ENCODE peak calls at places on chromosomes 4 and X, in seven cellular contexts. O is HCT116, R is PC-3, Q is hepatocyte, A is GM23248, H is MM.1S, B is OCI-LY7. G is an unnamed sample.

GRCh38 chr4:41256131-41256739 is 493 bp upstream of the UCHL1 start:
- DNase-seq in O (no peak), Q (no peak), H (no peak), R (no peak), A (peak), B (peak), G (peak)

GRCh38 chr4:28391877-28392276 is 1531.2 kb downstream of the STIM2 start:
- DNase-seq in R (no peak), B (no peak), O (no peak), Q (no peak), H (no peak), A (peak), G (no peak)

GRCh38 chrX:120672389-120672788 is 42.5 kb upstream of the C1GALT1C1 start:
- DNase-seq in O (peak), A (peak), Q (peak), R (peak), B (no peak), H (no peak), G (no peak)

GRCh38 chr4:20544645-20545044 is 155.6 kb upstream of the PACRGL start:
- DNase-seq in B (peak), Q (peak), H (peak), R (peak), O (peak), A (peak), G (peak)

GRCh38 chr4:80071643-80072606 is 1.1 kb downstream of the ANTXR2 start:
- DNase-seq in H (no peak), A (peak), B (no peak), Q (peak), O (no peak), R (peak), G (peak)

GRCh38 chr4:130563185-130563890 is 1467.4 kb downstream of the C4orf33 start:
- DNase-seq in Q (peak), B (no peak), O (peak), H (peak), R (peak), A (peak), G (peak)

GRCh38 chr4:26116057-26116456 is 202.0 kb downstream of the SMIM20 start:
- DNase-seq in O (no peak), A (no peak), Q (peak), H (no peak), R (peak), B (no peak), G (no peak)

GRCh38 chrX:75303795-75304194 is 29.9 kb downstream of the UPRT start:
- DNase-seq in A (peak), R (no peak), O (no peak), Q (no peak), B (no peak), H (no peak), G (no peak)

GRCh38 chrX:8738588-8739189 is 6.8 kb upstream of the ANOS1 start:
- DNase-seq in O (no peak), H (peak), A (peak), Q (peak), R (peak), B (peak), G (peak)

GRCh38 chr4:55159851-55160250 is 34.5 kb upstream of the KDR start:
- DNase-seq in A (no peak), O (no peak), Q (no peak), B (no peak), R (no peak), H (no peak), G (no peak)

GRCh38 chr4:3343358-3343757 is 50.5 kb downstream of the RGS12 start:
- DNase-seq in Q (no peak), O (no peak), A (no peak), B (no peak), R (no peak), H (no peak), G (no peak)

GRCh38 chrX:153908219-153908875 is 3.9 kb downstream of the AVPR2 start:
- DNase-seq in B (no peak), H (no peak), Q (no peak), O (no peak), R (no peak), A (no peak), G (no peak)

GRCh38 chr4:23516719-23517118 is 373.1 kb downstream of the PPARGC1A start:
- DNase-seq in Q (no peak), B (no peak), H (no peak), A (no peak), R (no peak), O (no peak), G (no peak)

GRCh38 chr4:133287396-133287795 is 138.3 kb downstream of the PCDH10 start:
- DNase-seq in B (no peak), H (no peak), Q (no peak), R (no peak), A (no peak), O (no peak), G (no peak)

GRCh38 chr4:22500831-22501714 is 14.8 kb downstream of the ADGRA3 start:
- DNase-seq in H (no peak), B (no peak), A (peak), R (peak), Q (peak), O (peak), G (no peak)

GRCh38 chrX:42686706-42687105 is 91.3 kb downstream of the PPP1R2C start:
- DNase-seq in Q (no peak), A (peak), B (no peak), H (no peak), R (no peak), O (no peak), G (no peak)

GRCh38 chrX:3271485-3272186 is 74.8 kb downstream of the MXRA5 start:
- DNase-seq in A (peak), R (peak), B (no peak), Q (peak), O (no peak), H (no peak), G (no peak)

GRCh38 chr4:109113511-109113910 is 188.9 kb downstream of the COL25A1 start:
- DNase-seq in Q (no peak), H (no peak), A (peak), O (no peak), R (no peak), B (no peak), G (no peak)

GRCh38 chr4:82499705-82500104 is 62.1 kb downstream of the TMEM150C start:
- DNase-seq in H (no peak), Q (no peak), R (no peak), O (no peak), A (no peak), B (no peak), G (no peak)

GRCh38 chr4:15655223-15656037 is at the start of gene FBXL5:
- DNase-seq in R (peak), B (peak), H (peak), A (peak), O (no peak), Q (peak), G (peak)

GRCh38 chrX:119784747-119785446 is 6.5 kb downstream of the RPL39 start:
- DNase-seq in R (peak), H (peak), B (peak), Q (no peak), A (peak), O (no peak), G (peak)

GRCh38 chrX:12901486-12901885 is 4.9 kb upstream of the TLR8 start:
- DNase-seq in Q (peak), O (peak), A (peak), R (peak), B (peak), H (peak), G (peak)

GRCh38 chr4:1326751-1327525 is 20.1 kb upstream of the UVSSA start:
- DNase-seq in R (no peak), H (no peak), O (no peak), A (no peak), Q (no peak), B (no peak), G (no peak)

GRCh38 chr4:140800686-140801085 is 44.5 kb upstream of the TBC1D9 start:
- DNase-seq in R (no peak), B (peak), A (no peak), O (no peak), Q (no peak), H (no peak), G (no peak)

GRCh38 chr4:112652216-112652615 is 15.3 kb downstream of the LARP7 start:
- DNase-seq in R (no peak), A (no peak), O (no peak), H (no peak), B (no peak), Q (no peak), G (peak)

GRCh38 chrX:55451125-55451524 is 802 bp upstream of the MAGEH1 start:
- DNase-seq in A (peak), O (no peak), Q (no peak), H (no peak), B (no peak), R (no peak), G (no peak)

GRCh38 chr4:184648220-184649025 is 824 bp downstream of the CASP3 start:
- DNase-seq in R (peak), O (no peak), H (peak), B (peak), Q (peak), A (peak), G (peak)

GRCh38 chr4:82561745-82562552 is at the start of gene TMEM150C:
- DNase-seq in Q (peak), A (peak), H (no peak), O (no peak), B (no peak), R (peak), G (peak)

GRCh38 chr4:169029947-169030346 is 19.9 kb upstream of the CBR4 start:
- DNase-seq in O (no peak), R (no peak), Q (no peak), H (no peak), A (no peak), B (no peak), G (no peak)
- TF ChIP-seq EZH2phosphoT487 in O (no peak), R (no peak), Q (no peak), H (no peak), A (no peak), B (no peak), G (no peak)

DNA sequence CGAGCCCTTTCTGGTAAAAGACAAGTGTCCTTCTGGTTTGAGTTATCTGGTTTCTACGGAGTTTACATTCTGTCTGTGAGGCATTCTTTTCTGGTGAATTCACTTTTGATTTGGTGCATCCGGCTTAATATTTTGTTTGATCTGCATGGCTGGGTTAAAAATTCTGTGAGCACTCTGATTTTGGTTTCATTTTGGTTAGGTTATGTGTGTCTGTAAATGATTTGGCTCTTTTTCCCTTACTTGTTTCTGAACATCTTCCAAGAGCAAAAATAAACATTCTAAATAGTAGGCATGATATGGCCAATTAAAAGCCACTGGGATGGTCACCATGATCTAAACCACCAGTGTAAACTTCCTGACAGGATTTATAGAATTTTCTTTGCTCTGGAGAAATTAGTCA is 85.7 kb upstream of the PTPN13 start:
- DNase-seq in O (no peak), R (peak), Q (no peak), A (peak), H (no peak), B (no peak), G (no peak)
- H3K4me2 ChIP-seq in O (no peak), R (peak), Q (peak), A (peak), H (peak), B (no peak), G (no peak)

GRCh38 chr4:183337349-183337748 is 15.1 kb upstream of the CLDN24 start:
- DNase-seq in Q (no peak), B (no peak), H (no peak), O (no peak), A (no peak), R (no peak), G (no peak)
- H2AFZ ChIP-seq in Q (no peak), B (no peak), H (no peak), O (peak), A (no peak), R (no peak), G (no peak)

DNA sequence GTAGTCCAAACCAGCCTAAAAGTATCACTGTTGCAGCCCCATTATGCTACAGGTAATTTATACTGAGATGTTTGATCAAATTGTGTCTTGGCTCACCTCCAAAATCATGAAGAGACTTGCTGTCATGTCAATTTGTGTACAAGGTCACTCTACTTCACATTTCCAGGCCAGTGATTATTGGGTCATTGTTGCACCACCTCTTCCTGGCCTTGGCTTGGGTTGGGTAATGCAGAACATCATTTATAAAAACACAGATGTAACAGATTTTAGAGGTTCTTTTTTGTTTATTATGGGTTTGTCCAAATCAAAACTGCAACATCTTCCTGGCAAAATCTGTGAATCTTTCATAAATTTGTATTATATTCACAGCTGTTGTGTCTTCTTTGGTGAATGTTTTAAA is 459.5 kb downstream of the ANKRD50 start:
- DNase-seq in O (no peak), B (no peak), H (no peak), A (no peak), Q (no peak), R (no peak), G (no peak)
- TF ChIP-seq EZH2phosphoT487 in O (no peak), B (no peak), H (no peak), A (no peak), Q (no peak), R (no peak), G (no peak)

DNA sequence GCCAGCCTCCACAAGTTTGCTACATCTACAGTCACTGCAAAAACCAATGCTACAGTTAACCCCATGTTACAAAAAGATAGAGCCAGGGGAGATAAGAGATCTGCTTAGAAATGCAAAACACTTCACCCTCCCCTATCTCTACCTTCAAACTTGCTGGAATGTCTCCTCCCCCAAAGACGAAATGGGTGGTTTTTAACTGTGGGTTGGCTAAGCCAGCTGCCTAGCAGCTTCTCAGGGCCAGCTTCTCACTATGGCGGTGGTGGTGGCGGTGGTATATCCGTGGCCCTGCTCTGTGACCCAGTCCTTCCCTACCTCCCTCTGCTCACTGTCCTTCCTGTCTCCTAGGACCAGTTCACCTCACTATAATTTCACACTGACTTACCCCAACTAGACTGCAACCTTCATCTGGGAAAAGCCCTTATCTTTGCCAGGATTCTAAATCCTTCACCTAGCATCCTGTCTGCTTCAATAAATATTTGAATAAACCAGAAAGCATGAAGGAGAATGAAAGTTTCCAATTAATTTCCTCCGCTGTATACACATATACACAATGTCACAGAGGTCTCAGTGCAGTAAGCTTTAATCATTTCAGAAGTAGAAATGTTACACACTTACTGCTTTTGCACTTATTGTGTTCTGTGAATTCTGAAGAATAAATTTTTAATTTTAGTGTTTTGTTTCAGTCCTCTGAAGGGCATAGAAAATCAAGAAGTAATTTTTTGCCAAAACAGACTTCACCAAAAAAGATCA is 46.3 kb downstream of the SH3KBP1 start:
- DNase-seq in O (no peak), H (peak), Q (no peak), B (peak), R (no peak), A (no peak), G (peak)
- H3K4me2 ChIP-seq in O (peak), H (peak), Q (no peak), B (peak), R (no peak), A (no peak), G (peak)

GRCh38 chr4:143403551-143403816 is 66.8 kb downstream of the GAB1 start:
- DNase-seq in R (no peak), B (peak), Q (no peak), H (no peak), A (no peak), O (no peak), G (no peak)
- H2AFZ ChIP-seq in R (no peak), B (peak), Q (no peak), H (no peak), A (peak), O (no peak), G (no peak)

GRCh38 chrX:152220612-152221011 is 82.2 kb upstream of the MAGEA10 start:
- DNase-seq in O (no peak), R (peak), A (peak), H (no peak), Q (no peak), B (no peak), G (no peak)
- TF ChIP-seq EZH2phosphoT487 in O (no peak), R (no peak), A (no peak), H (no peak), Q (no peak), B (no peak), G (no peak)

GRCh38 chr4:102492531-102493241 is 8.5 kb upstream of the NFKB1 start:
- DNase-seq in A (no peak), H (no peak), O (no peak), Q (no peak), B (no peak), R (peak), G (no peak)

GRCh38 chr4:102493257-102493656 is 7.9 kb upstream of the NFKB1 start:
- DNase-seq in H (no peak), O (no peak), Q (no peak), A (no peak), B (no peak), R (no peak), G (no peak)

GRCh38 chr4:102497986-102498385 is 3.2 kb upstream of the NFKB1 start:
- DNase-seq in A (peak), H (no peak), Q (no peak), B (no peak), R (no peak), O (no peak), G (no peak)

GRCh38 chr4:102493794-102494193 is 7.4 kb upstream of the NFKB1 start:
- DNase-seq in B (no peak), A (no peak), Q (no peak), R (peak), H (peak), O (no peak), G (no peak)

DNA sequence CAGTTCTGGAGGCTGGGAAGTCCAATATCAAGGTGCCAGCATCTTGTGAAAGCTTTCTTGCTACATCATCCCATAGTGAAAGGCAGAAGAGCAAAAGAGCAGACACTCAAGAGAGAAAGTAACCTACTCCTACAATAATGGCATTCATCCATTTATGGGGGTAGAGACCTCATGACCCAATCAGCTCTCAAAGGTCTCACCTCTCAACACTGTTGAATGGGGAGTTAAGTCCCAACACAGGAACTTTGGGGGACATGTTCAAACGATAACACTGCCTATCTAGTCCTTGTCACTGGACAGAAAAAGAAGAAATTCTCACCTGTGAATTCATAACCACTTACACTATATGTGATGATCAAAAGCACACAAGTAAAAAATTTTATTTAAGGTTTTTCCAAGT is 6.6 kb upstream of the NFKB1 start:
- DNase-seq in O (no peak), R (no peak), H (no peak), A (no peak), Q (no peak), B (no peak), G (no peak)
- H3K4me2 ChIP-seq in O (no peak), R (no peak), H (no peak), A (no peak), Q (no peak), B (no peak), G (no peak)

DNA sequence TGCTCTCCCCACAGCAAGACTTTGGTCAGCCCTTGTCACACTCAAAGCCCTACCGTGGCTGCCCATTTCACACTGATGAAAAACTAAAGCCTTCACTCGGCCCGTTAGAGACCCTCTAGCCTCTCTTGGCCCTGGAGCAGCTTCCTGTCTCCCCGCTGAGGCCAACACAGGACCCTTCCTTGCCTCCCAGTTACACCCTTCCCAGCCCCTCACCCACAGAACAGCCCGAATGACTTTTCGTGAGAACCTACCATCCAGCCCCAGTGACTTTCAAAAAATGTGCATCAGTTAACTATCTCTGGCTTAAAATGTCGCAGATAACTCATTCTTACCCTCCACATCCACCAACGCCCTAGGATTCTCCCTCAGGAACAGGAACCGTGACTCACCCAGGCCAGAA is 756 bp upstream of the TAF9B start:
- DNase-seq in H (no peak), Q (no peak), A (no peak), B (no peak), O (no peak), R (no peak), G (no peak)
- H2AFZ ChIP-seq in H (no peak), Q (peak), A (peak), B (peak), O (no peak), R (peak), G (no peak)

G was measured in neural progenitor cell.